ENCODE peak calls at places on chromosomes 3 and 15, in eight cellular contexts. F is GM23338, Q is lung, W is mammary epithelial cell, H is esophagus squamous epithelium, M is heart left ventricle, X is OCI-LY7, T is left ventricle myocardium inferior. S is an unnamed sample.

GRCh38 chr15:59074607-59075006 is 30.3 kb upstream of the CCNB2 start:
- DNase-seq in Q (no peak), H (no peak), M (no peak), X (no peak), W (no peak), F (no peak), T (no peak), S (no peak)

GRCh38 chr3:150215616-150216015 is 192.5 kb upstream of the TSC22D2 start:
- DNase-seq in W (peak), H (no peak), X (no peak), Q (no peak), T (no peak), M (no peak), F (no peak), S (no peak)

GRCh38 chr3:184531580-184532290 is 29.9 kb upstream of the EPHB3 start:
- DNase-seq in F (no peak), M (no peak), W (no peak), X (no peak), Q (no peak), T (no peak), H (no peak), S (no peak)

GRCh38 chr3:60574046-60574769 is 677.0 kb downstream of the FHIT start:
- DNase-seq in T (no peak), W (no peak), M (no peak), F (no peak), Q (no peak), X (no peak), H (no peak), S (no peak)

GRCh38 chr15:69629631-69630161 is 177.1 kb downstream of the RPLP1 start:
- DNase-seq in X (no peak), T (no peak), M (no peak), F (no peak), W (no peak), H (no peak), Q (no peak), S (no peak)

GRCh38 chr15:82595766-82596165 is 51.4 kb downstream of the CPEB1 start:
- DNase-seq in H (no peak), F (no peak), T (no peak), X (no peak), M (no peak), W (no peak), Q (no peak), S (no peak)

GRCh38 chr15:95018888-95019545 is 787.7 kb downstream of the MCTP2 start:
- DNase-seq in H (no peak), F (no peak), W (peak), X (no peak), M (no peak), T (no peak), Q (no peak), S (no peak)

GRCh38 chr15:69388259-69388658 is 25.9 kb upstream of the KIF23 start:
- DNase-seq in W (peak), Q (no peak), H (no peak), M (peak), F (no peak), X (no peak), T (no peak), S (no peak)

GRCh38 chr15:41698779-41699178 is 38.6 kb downstream of the MGA start:
- DNase-seq in M (no peak), W (peak), X (no peak), T (no peak), H (no peak), Q (no peak), F (no peak), S (no peak)

GRCh38 chr3:171967137-171967783 is 72.1 kb upstream of the FNDC3B start:
- DNase-seq in H (no peak), F (no peak), X (no peak), M (no peak), T (no peak), Q (no peak), W (peak), S (no peak)

GRCh38 chr3:40690696-40691597 is 166.2 kb downstream of the ZNF621 start:
- DNase-seq in Q (peak), W (no peak), T (peak), H (peak), M (peak), F (no peak), X (no peak), S (peak)

GRCh38 chr15:67762610-67763368 is 62.5 kb upstream of the SKOR1 start:
- DNase-seq in F (no peak), W (no peak), H (no peak), M (no peak), T (no peak), X (peak), Q (no peak), S (no peak)
- H3K27ac ChIP-seq in F (no peak), W (no peak), H (no peak), M (no peak), T (no peak), X (peak), Q (no peak), S (no peak)

DNA sequence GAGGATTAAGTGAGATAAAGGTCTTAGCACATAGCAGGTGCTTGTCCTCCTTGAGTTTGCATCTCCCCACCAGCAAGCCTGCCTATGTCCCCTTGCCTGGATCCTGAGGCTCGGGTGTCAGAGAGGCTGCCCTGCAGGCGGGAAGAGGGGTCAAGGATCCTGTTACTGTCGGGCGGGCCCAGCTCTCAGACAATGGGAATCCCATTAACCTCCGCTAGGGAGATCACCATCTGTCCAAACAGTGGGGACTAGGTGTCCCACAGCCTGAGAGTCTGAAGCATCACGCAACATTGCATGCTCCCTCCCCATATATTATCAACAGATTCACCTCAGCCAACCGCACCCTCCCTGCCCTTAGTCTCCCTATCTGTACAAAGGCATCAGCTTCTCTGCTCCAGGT is 151.4 kb downstream of the FBLN2 start:
- DNase-seq in H (no peak), Q (no peak), M (peak), F (peak), X (no peak), T (no peak), W (no peak), S (no peak)
- TF ChIP-seq CTCF in H (no peak), Q (no peak), M (no peak), F (no peak), X (no peak), T (no peak), W (no peak), S (no peak)

DNA sequence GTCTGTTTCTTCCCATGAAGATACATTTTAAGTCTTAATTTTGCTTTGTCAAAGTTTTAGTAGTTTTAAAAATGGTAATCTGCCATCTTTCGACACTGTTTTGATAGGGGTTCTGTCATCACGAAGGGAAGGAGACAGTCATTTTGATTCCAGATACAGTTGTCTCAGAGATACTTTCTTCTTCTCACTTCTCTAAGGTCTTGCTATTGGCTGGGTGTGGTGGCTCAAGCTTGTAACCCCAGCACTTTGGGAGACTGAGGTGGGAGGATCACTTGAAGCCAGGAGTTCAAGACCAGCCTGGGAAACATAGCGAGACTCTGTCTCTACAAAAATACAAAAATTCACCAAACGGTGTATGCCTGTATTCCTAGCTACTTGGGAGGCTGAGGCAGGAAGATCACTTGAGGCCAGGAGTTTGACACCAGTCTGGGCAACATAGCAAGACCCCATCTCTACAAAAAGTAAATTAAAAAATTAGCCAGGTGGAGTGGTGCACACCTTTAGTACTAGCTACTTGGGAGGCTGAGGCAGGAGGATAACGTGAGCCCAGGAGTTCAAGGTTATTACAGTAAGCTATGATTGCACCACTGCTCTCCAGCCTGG is 3.3 kb downstream of the RAB8B start:
- DNase-seq in X (no peak), Q (no peak), H (no peak), M (no peak), F (no peak), W (no peak), T (no peak), S (no peak)
- H3K4me3 ChIP-seq in X (peak), Q (no peak), H (no peak), M (no peak), F (no peak), W (no peak), T (no peak), S (no peak)

GRCh38 chr3:58176185-58176530 is 34.6 kb downstream of the DNASE1L3 start:
- DNase-seq in H (no peak), W (no peak), F (no peak), M (no peak), Q (no peak), X (no peak), T (no peak), S (no peak)

GRCh38 chr3:58176827-58177489 is 33.8 kb downstream of the DNASE1L3 start:
- DNase-seq in W (peak), Q (no peak), T (no peak), H (no peak), X (no peak), F (no peak), M (no peak), S (no peak)

GRCh38 chr3:58175098-58175428 is 35.7 kb downstream of the DNASE1L3 start:
- DNase-seq in F (no peak), Q (no peak), T (no peak), X (no peak), W (no peak), H (no peak), M (no peak), S (no peak)

GRCh38 chr3:58173670-58174472 is 36.9 kb downstream of the DNASE1L3 start:
- DNase-seq in W (no peak), H (no peak), M (peak), X (peak), F (peak), Q (no peak), T (peak), S (peak)

GRCh38 chr3:58175429-58176184 is 35.2 kb downstream of the DNASE1L3 start:
- DNase-seq in W (no peak), H (no peak), Q (no peak), M (no peak), T (no peak), F (peak), X (no peak), S (no peak)
- H3K27ac ChIP-seq in W (no peak), H (peak), Q (peak), M (peak), T (peak), F (peak), X (no peak), S (peak)

GRCh38 chr3:143644370-143645089 is 203.7 kb downstream of the SLC9A9 start:
- DNase-seq in F (peak), H (no peak), T (no peak), X (peak), M (no peak), Q (peak), W (peak), S (no peak)
- TF ChIP-seq CTCF in F (peak), H (peak), T (peak), X (peak), M (peak), Q (peak), W (peak), S (peak)

GRCh38 chr3:48125026-48125704 is 63.1 kb downstream of the CDC25A start:
- DNase-seq in F (peak), T (no peak), M (no peak), W (peak), Q (no peak), H (no peak), X (no peak), S (no peak)

GRCh38 chr3:48128779-48129178 is 59.4 kb downstream of the CDC25A start:
- DNase-seq in F (no peak), H (no peak), Q (no peak), X (no peak), M (no peak), T (no peak), W (peak), S (no peak)

GRCh38 chr3:48125886-48126622 is 62.2 kb downstream of the CDC25A start:
- DNase-seq in T (no peak), Q (no peak), W (no peak), F (no peak), H (no peak), M (no peak), X (no peak), S (no peak)

GRCh38 chr3:48130321-48130881 is 57.8 kb downstream of the CDC25A start:
- DNase-seq in W (no peak), T (peak), Q (peak), H (no peak), M (peak), X (no peak), F (no peak), S (peak)

GRCh38 chr3:48129921-48130320 is 58.3 kb downstream of the CDC25A start:
- DNase-seq in H (no peak), Q (no peak), X (no peak), F (no peak), M (no peak), T (no peak), W (no peak), S (no peak)
- H3K4me3 ChIP-seq in H (no peak), Q (no peak), X (no peak), F (no peak), M (no peak), T (no peak), W (no peak), S (no peak)

GRCh38 chr3:105824129-105824528 is 44.7 kb downstream of the CBLB start:
- DNase-seq in T (no peak), W (no peak), H (no peak), X (no peak), M (no peak), Q (no peak), F (no peak), S (no peak)
- H3K27ac ChIP-seq in T (peak), W (peak), H (peak), X (no peak), M (peak), Q (peak), F (no peak), S (peak)

GRCh38 chr3:55481067-55481917 is 5.8 kb downstream of the WNT5A start:
- DNase-seq in F (peak), M (no peak), H (no peak), X (no peak), T (peak), W (no peak), Q (no peak), S (no peak)

GRCh38 chr3:55484191-55484644 is 2.9 kb downstream of the WNT5A start:
- DNase-seq in W (no peak), X (no peak), Q (no peak), T (peak), M (no peak), H (no peak), F (peak), S (no peak)

GRCh38 chr3:55483196-55484095 is 3.7 kb downstream of the WNT5A start:
- DNase-seq in Q (no peak), T (no peak), H (no peak), M (no peak), W (no peak), F (peak), X (no peak), S (no peak)

GRCh38 chr3:55482496-55483195 is 4.5 kb downstream of the WNT5A start:
- DNase-seq in W (no peak), H (no peak), T (no peak), M (no peak), X (no peak), F (peak), Q (no peak), S (no peak)

GRCh38 chr3:55481918-55482495 is 5.1 kb downstream of the WNT5A start:
- DNase-seq in X (no peak), F (peak), T (no peak), W (no peak), H (no peak), Q (no peak), M (no peak), S (no peak)
- TF ChIP-seq CTCF in X (no peak), F (peak), T (no peak), W (no peak), H (no peak), Q (no peak), M (no peak), S (no peak)

S was measured in tibial artery.